ENCODE peak calls at places on chromosome 10, in six cellular contexts. B is IMR-90, C is tibial artery, W is mesendoderm, Y is transverse colon, V is dorsolateral prefrontal cortex. G is an unnamed sample.

GRCh38 chr10:86753638-86754434 is 2.6 kb upstream of the BMPR1A start:
- DNase-seq in B (no peak), C (no peak), W (no peak), Y (no peak), V (no peak), G (no peak)

GRCh38 chr10:5590816-5591215 is 66.1 kb downstream of the CALML3 start:
- DNase-seq in B (no peak), C (peak; percentile 59), W (no peak), Y (no peak), V (peak; percentile 15), G (no peak)

GRCh38 chr10:100631192-100631591 is 95.4 kb downstream of the HIF1AN start:
- DNase-seq in B (no peak), C (no peak), W (no peak), Y (no peak), V (no peak), G (no peak)

GRCh38 chr10:86871563-86872183 is 85.7 kb downstream of the MMRN2 start:
- DNase-seq in B (peak; percentile 58), C (no peak), W (peak; percentile 95), Y (no peak), V (no peak), G (no peak)

GRCh38 chr10:114987995-114988394 is 50.0 kb downstream of the TRUB1 start:
- DNase-seq in B (peak; percentile 92), C (no peak), W (no peak), Y (no peak), V (no peak), G (no peak)

GRCh38 chr10:74706966-74707365 is 119.4 kb upstream of the KAT6B start:
- DNase-seq in B (no peak), C (no peak), W (no peak), Y (no peak), V (no peak), G (no peak)

GRCh38 chr10:69738858-69739435 is 62.8 kb upstream of the COL13A1 start:
- DNase-seq in B (no peak), C (no peak), W (no peak), Y (no peak), V (no peak), G (no peak)

GRCh38 chr10:32417906-32418547 is 27.9 kb upstream of the CCDC7 start:
- DNase-seq in B (peak; percentile 89), C (no peak), W (no peak), Y (no peak), V (no peak), G (no peak)

GRCh38 chr10:117502421-117503169 is 40.0 kb upstream of the EMX2 start:
- DNase-seq in B (no peak), C (peak; percentile 13), W (no peak), Y (no peak), V (no peak), G (no peak)

GRCh38 chr10:36393800-36394199 is 731.6 kb upstream of the ANKRD30A start:
- DNase-seq in B (no peak), C (no peak), W (no peak), Y (no peak), V (no peak), G (no peak)

GRCh38 chr10:16779375-16779774 is 37.8 kb downstream of the RSU1 start:
- DNase-seq in B (no peak), C (no peak), W (no peak), Y (no peak), V (no peak), G (no peak)

GRCh38 chr10:121831777-121832176 is 96.1 kb downstream of the ATE1 start:
- DNase-seq in B (peak; percentile 4), C (no peak), W (no peak), Y (no peak), V (no peak), G (no peak)

GRCh38 chr10:127048630-127049029 is 143.4 kb downstream of the DOCK1 start:
- DNase-seq in B (no peak), C (no peak), W (no peak), Y (no peak), V (no peak), G (no peak)

GRCh38 chr10:50385610-50386009 is 134.3 kb upstream of the ASAH2 start:
- DNase-seq in B (no peak), C (peak; percentile 65), W (no peak), Y (no peak), V (no peak), G (no peak)

GRCh38 chr10:50382576-50383023 is 131.3 kb upstream of the ASAH2 start:
- DNase-seq in B (no peak), C (no peak), W (no peak), Y (no peak), V (no peak), G (no peak)

GRCh38 chr10:50384238-50384637 is 132.9 kb upstream of the ASAH2 start:
- DNase-seq in B (no peak), C (no peak), W (no peak), Y (no peak), V (no peak), G (no peak)

GRCh38 chr10:50386992-50387735 is 135.8 kb upstream of the ASAH2 start:
- DNase-seq in B (no peak), C (no peak), W (no peak), Y (no peak), V (no peak), G (no peak)

GRCh38 chr10:50384839-50385238 is 133.5 kb upstream of the ASAH2 start:
- DNase-seq in B (no peak), C (no peak), W (no peak), Y (no peak), V (no peak), G (no peak)
- H3K27ac ChIP-seq in B (no peak overlapping the region), C (no peak overlapping the region), W (no peak overlapping the region), Y (no peak overlapping the region), V (peak overlapping the region; percentile 95), G (no peak overlapping the region)

GRCh38 chr10:23314835-23315239 is 29.8 kb downstream of the C10orf67 start:
- DNase-seq in B (peak; percentile 88), C (no peak), W (peak; percentile 62), Y (peak; percentile 39), V (no peak), G (peak; percentile 63)
- H3K27ac ChIP-seq in B (no peak overlapping the region), C (no peak overlapping the region), W (no peak overlapping the region), Y (no peak overlapping the region), V (no peak overlapping the region), G (no peak overlapping the region)

DNA sequence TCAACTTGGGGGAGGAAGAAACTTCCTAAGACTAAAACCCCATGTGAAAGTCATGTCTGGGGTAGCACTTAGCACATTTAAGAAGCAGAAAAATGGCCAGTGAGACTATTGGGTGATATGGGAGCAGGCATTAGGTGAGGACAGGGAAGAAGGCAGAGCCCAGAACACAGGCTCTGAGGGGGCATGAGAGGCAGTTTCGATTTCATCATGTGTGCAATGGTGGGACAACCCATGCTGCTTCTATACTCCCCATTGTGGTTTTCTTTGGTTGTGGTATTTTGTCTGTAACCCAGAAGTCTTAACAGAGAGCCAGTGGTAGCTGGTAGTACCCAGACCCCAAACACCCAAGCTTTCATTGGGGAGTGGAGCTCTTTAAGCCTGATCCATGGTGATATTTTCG is 752.0 kb downstream of the GRID1 start:
- DNase-seq in B (no peak), C (no peak), W (no peak), Y (no peak), V (no peak), G (no peak)
- H3K27ac ChIP-seq in B (no peak overlapping the region), C (no peak overlapping the region), W (no peak overlapping the region), Y (no peak overlapping the region), V (no peak overlapping the region), G (no peak overlapping the region)

GRCh38 chr10:79007843-79008319 is 60.9 kb upstream of the ZMIZ1 start:
- DNase-seq in B (no peak), C (no peak), W (no peak), Y (no peak), V (no peak), G (no peak)

GRCh38 chr10:79005126-79005820 is 63.5 kb upstream of the ZMIZ1 start:
- DNase-seq in B (no peak), C (no peak), W (no peak), Y (no peak), V (no peak), G (no peak)

GRCh38 chr10:79009144-79009543 is 59.6 kb upstream of the ZMIZ1 start:
- DNase-seq in B (no peak), C (no peak), W (no peak), Y (no peak), V (no peak), G (no peak)

GRCh38 chr10:79004311-79004710 is 64.5 kb upstream of the ZMIZ1 start:
- DNase-seq in B (no peak), C (no peak), W (no peak), Y (no peak), V (no peak), G (no peak)

DNA sequence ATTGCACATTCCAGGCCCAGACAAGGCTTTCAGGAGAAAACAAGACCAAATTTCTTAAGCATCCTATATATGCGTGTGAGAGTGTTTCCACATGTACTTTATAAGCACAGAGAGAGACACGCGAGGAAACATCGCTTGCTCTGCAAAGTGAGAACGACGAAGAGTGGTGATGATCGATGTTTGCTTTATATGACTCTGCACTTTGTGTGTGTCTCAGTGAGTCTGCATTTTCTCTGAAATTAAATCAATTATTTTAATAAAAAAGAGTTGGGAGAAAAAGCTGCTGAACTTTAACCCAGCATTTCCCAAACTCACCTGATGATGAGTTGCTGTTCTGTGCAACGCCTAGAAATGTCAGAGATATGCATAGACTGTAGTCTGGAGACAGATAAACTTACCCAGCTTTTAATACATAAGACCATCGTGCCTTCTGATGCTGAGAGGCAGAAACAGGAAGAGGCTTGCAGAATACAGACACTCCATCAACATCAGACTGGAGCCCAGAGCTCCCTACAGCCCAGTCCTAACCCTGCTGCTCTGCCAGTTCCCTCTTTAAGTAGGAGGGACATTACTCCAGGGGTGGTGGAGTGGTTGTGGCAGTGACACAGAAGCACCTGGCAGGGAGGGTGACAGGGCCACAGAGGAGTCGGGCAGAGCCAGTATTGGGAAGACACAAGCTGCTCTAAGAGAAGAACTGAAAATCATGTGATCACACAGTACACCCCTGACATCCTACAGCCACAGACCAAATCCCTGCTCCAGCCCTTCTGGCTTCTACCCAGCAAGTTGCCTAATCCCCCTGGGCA is 61.5 kb upstream of the ZMIZ1 start:
- DNase-seq in B (no peak), C (peak; percentile 79), W (no peak), Y (no peak), V (no peak), G (no peak)
- H3K27ac ChIP-seq in B (no peak overlapping the region), C (no peak overlapping the region), W (no peak overlapping the region), Y (no peak overlapping the region), V (no peak overlapping the region), G (no peak overlapping the region)

GRCh38 chr10:11451640-11452260 is 159.7 kb downstream of the USP6NL start:
- DNase-seq in B (no peak), C (no peak), W (no peak), Y (no peak), V (no peak), G (no peak)

GRCh38 chr10:11450427-11450826 is 161.0 kb downstream of the USP6NL start:
- DNase-seq in B (no peak), C (no peak), W (no peak), Y (no peak), V (no peak), G (no peak)

GRCh38 chr10:11454160-11454559 is 157.3 kb downstream of the USP6NL start:
- DNase-seq in B (no peak), C (no peak), W (no peak), Y (no peak), V (no peak), G (no peak)

GRCh38 chr10:11457336-11457735 is 154.1 kb downstream of the USP6NL start:
- DNase-seq in B (no peak), C (no peak), W (no peak), Y (no peak), V (no peak), G (no peak)

GRCh38 chr10:11454958-11455566 is 156.4 kb downstream of the USP6NL start:
- DNase-seq in B (no peak), C (no peak), W (peak; percentile 45), Y (no peak), V (no peak), G (no peak)
- H3K27ac ChIP-seq in B (no peak overlapping the region), C (no peak overlapping the region), W (no peak overlapping the region), Y (no peak overlapping the region), V (no peak overlapping the region), G (no peak overlapping the region)

G was measured in colonic mucosa.